ENCODE peak calls at places on chromosome 14, in ten cellular contexts. D, F, B, Q, A, U, J, K, R and H are unnamed samples.

GRCh38 chr14:22852940-22853767 is 16.8 kb downstream of the MMP14 start:
- DNase-seq in K (peak), B (peak), U (peak), Q (peak), F (peak), D (peak), J (peak), R (peak), A (peak), H (peak)

GRCh38 chr14:74941676-74942097 is 13.7 kb downstream of the PGF start:
- DNase-seq in D (no peak), F (peak), B (no peak), J (no peak), R (peak), Q (no peak), A (no peak), U (no peak), K (peak), H (no peak)

GRCh38 chr14:99131632-99132271 is 140.2 kb downstream of the BCL11B start:
- DNase-seq in K (no peak), U (no peak), J (no peak), Q (no peak), R (no peak), F (peak), A (no peak), B (no peak), D (no peak), H (no peak)

GRCh38 chr14:71206766-71207371 is 299.6 kb downstream of the PCNX1 start:
- DNase-seq in Q (no peak), D (no peak), U (no peak), B (no peak), R (peak), F (no peak), A (peak), J (no peak), K (peak), H (peak)

GRCh38 chr14:54737132-54737711 is 165.4 kb downstream of the GCH1 start:
- DNase-seq in K (peak), J (no peak), Q (no peak), D (no peak), R (no peak), U (no peak), A (no peak), F (no peak), B (no peak), H (peak)

GRCh38 chr14:54209501-54210231 is 187.1 kb upstream of the CDKN3 start:
- DNase-seq in J (no peak), A (no peak), R (no peak), F (no peak), Q (no peak), U (no peak), K (peak), D (no peak), B (no peak), H (no peak)

GRCh38 chr14:34044373-34044637 is 93.4 kb upstream of the EGLN3 start:
- DNase-seq in A (no peak), B (no peak), F (no peak), Q (no peak), D (no peak), J (no peak), U (no peak), R (no peak), K (no peak), H (no peak)

GRCh38 chr14:56514663-56515371 is 64.8 kb upstream of the TMEM260 start:
- DNase-seq in B (no peak), D (no peak), J (no peak), R (no peak), A (no peak), K (peak), Q (no peak), U (no peak), F (no peak), H (no peak)

GRCh38 chr14:94691658-94692029 is 78.3 kb downstream of the GSC start:
- DNase-seq in D (no peak), J (no peak), F (no peak), B (no peak), A (no peak), R (no peak), Q (no peak), K (no peak), U (no peak), H (no peak)

GRCh38 chr14:93033983-93034670 is 81.6 kb downstream of the ITPK1 start:
- DNase-seq in F (no peak), R (no peak), J (no peak), U (no peak), K (no peak), B (no peak), D (no peak), A (no peak), Q (no peak), H (no peak)

GRCh38 chr14:37150414-37150813 is 22.0 kb downstream of the SLC25A21 start:
- DNase-seq in Q (no peak), D (no peak), K (peak), J (no peak), A (peak), U (no peak), B (no peak), R (no peak), F (no peak), H (no peak)

GRCh38 chr14:86799244-86799647 is 1193.7 kb downstream of the GALC start:
- DNase-seq in D (no peak), J (no peak), R (no peak), B (no peak), F (peak), K (peak), A (no peak), U (no peak), Q (no peak), H (no peak)

GRCh38 chr14:81435578-81436295 is 35.6 kb upstream of the STON2 start:
- DNase-seq in Q (no peak), R (peak), B (no peak), J (no peak), F (peak), U (no peak), K (peak), A (peak), D (no peak), H (no peak)

GRCh38 chr14:81435048-81435577 is 35.0 kb upstream of the STON2 start:
- DNase-seq in A (no peak), U (no peak), J (no peak), Q (no peak), F (no peak), R (no peak), K (no peak), B (no peak), D (no peak), H (no peak)

GRCh38 chr14:81437226-81437625 is 37.1 kb upstream of the STON2 start:
- DNase-seq in K (no peak), B (no peak), R (no peak), A (no peak), Q (no peak), D (no peak), J (no peak), F (no peak), U (no peak), H (no peak)

GRCh38 chr14:81434230-81434629 is 34.1 kb upstream of the STON2 start:
- DNase-seq in B (no peak), F (no peak), K (no peak), J (no peak), U (no peak), D (no peak), Q (no peak), A (no peak), R (no peak), H (no peak)

DNA sequence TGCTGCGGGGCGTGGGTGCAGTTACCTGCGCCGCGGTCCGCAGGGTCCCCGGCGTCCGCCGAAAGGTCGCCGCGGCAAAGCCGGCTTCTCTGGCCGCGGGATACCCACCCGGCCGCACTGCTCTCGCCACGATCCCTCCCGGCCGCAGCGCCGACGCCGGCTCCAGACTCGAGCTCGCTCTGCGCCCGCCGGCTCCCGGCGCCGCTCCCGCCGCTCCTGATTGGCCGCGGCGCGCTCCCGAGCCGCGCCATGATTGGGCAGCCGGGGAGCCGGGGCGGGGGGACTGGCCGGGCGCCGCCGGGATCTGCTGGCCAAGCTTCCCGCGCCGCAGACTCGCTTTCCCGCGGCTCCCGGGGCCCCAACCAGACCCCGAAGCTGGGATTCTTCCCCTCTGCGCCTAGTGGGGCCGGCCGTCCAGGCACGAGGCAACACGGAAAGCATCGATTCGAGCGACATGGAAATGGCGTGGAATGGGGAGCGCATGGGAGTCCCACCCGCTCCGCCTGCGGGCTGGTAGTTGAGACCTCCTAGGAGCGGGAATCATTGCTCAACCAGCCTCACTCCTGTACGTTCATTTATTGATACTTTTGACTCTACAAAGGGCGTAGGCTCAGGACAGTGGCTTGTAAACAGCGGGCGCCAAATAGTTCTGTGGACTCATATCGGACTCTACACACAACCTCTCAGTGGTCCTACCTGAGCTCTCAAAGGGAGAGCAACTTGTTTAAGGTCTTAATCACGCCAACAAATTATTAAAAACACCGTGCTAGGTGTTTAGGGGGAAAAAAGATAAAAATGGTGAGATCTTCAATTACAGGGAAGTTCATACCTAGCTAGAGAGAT is 36.4 kb upstream of the STON2 start:
- DNase-seq in D (peak), K (peak), U (peak), F (peak), A (peak), J (peak), Q (peak), R (peak), B (no peak), H (no peak)
- TF ChIP-seq POLR2A in D (no peak), K (no peak), U (peak), F (no peak), A (no peak), J (no peak), Q (no peak), R (no peak), B (no peak), H (no peak)

DNA sequence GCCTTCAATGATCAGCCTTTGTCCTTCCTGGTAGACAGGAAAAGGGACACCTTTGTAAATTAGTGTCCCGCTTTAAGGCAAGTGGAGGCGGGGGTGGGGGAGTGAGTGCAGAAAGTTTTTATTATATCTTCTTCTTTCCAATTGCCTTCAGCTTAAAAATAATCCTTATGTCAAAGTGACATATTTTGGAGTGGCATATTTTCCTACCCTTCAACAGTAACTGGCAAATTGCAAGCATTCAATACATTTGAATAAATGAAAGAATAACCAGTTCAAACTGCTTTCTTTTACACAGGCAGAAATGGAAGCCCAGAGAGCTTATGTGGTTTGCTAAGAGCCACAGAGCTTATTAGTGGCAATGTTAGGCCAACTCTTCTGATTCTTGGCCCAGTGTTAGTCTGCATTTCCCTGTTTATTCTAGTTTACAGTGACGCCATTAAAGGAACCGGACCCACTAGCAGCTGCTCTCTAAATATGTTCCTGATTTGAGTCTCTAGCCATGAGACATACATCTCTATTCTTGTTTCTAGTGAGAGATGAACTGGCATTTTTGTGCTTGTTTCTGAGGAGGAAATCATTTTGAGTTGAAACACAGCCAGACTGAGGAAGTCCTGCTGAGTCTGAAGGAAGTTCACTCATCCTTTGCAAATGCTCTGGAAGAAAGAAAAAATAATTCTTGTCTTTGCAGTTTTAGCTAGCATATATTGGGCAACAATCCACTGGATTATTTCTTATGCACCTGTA is 468.7 kb downstream of the NOVA1 start:
- DNase-seq in K (no peak), F (no peak), J (no peak), U (no peak), B (no peak), A (no peak), Q (no peak), R (no peak), D (no peak), H (no peak)
- TF ChIP-seq POLR2A in K (no peak), F (no peak), J (no peak), U (no peak), B (no peak), A (no peak), Q (no peak), R (no peak), D (no peak), H (no peak)

DNA sequence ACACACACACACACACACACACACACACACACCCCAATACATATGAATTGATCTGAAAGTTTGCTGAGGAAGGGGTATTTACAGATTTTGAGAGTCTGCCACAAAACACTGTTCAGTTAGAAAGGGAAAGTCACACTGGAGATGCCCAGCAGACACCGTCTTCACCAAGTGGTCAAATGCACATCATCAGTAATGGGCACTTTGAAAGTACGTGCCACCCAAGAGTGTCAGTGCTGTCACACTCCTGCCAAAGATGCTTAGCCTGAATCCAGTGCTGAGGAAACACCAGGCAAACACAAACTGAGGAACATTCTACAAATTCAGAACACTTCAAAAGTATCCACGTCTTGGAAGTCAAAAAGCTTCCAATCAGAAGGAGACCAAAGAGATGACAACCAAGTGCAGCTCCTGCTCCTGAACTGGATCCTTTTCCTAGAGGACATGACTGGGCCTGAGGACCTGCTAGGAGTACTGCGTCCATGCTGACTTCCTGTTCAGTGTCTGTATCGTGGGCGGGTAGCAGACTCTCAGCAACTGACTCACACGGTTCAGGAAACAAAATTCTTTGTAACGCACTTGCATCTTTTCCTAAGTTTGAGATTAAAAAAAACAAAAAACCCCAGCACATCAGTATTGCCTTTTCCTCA is 18.6 kb downstream of the PSMC1 start:
- DNase-seq in K (peak), A (no peak), R (no peak), D (no peak), U (no peak), J (no peak), B (no peak), F (no peak), Q (no peak), H (peak)
- TF ChIP-seq POLR2A in K (no peak), A (no peak), R (no peak), D (no peak), U (no peak), J (no peak), B (no peak), F (no peak), Q (no peak), H (no peak)

DNA sequence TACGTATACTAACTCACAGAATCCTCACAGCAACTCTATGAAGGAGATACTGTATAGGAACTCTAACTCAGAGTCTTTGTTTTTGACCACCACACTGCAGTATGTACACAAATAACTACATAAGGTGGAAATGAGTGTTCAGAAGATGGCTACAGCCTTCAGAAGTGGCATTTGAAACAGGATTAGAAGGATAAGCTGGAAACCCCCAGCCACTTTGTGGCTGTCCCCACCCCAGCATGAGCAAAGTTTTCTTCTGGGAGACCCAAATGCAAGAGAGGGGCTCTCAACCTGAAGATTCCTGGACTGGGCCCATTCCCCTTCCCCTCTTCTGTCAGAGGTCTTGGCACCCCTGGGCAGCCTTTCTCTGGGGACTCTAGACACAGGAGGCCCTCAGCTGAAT is 43.2 kb upstream of the PNMA1 start:
- DNase-seq in K (no peak), R (no peak), J (no peak), D (no peak), Q (no peak), A (no peak), B (no peak), U (no peak), F (no peak), H (no peak)
- TF ChIP-seq POLR2A in K (no peak), R (no peak), J (no peak), D (no peak), Q (no peak), A (no peak), B (no peak), U (no peak), F (no peak), H (no peak)